ENCODE peak calls at places on chromosomes 5 and 9, in eight cellular contexts. S, Y, W, B, E, Q, L and X are unnamed samples.

GRCh38 chr5:79694652-79695051 is 5.0 kb downstream of the CMYA5 start:
- DNase-seq in W (no peak), L (no peak), Y (peak; percentile 36), E (peak; percentile 41), B (peak; percentile 67), Q (peak; percentile 47), S (no peak), X (no peak)

GRCh38 chr5:2546983-2547382 is 204.5 kb downstream of the IRX2 start:
- DNase-seq in E (no peak), Y (no peak), W (no peak), S (no peak), Q (no peak), L (no peak), B (no peak), X (no peak)

GRCh38 chr9:86765736-86766410 is 181.4 kb downstream of the GAS1 start:
- DNase-seq in S (no peak), L (no peak), Q (no peak), Y (no peak), E (no peak), B (no peak), W (no peak), X (no peak)

GRCh38 chr9:82021198-82021597 is 32.6 kb downstream of the SPATA31D1 start:
- DNase-seq in Q (peak; percentile 98), S (peak; percentile 86), W (no peak), E (no peak), Y (peak; percentile 25), L (peak; percentile 51), B (peak; percentile 25), X (no peak)

GRCh38 chr9:137326436-137327060 is 24.5 kb upstream of the NRARP start:
- DNase-seq in S (no peak), L (no peak), E (no peak), Q (no peak), B (no peak), W (no peak), Y (no peak), X (no peak)

GRCh38 chr5:122183098-122183794 is 53.9 kb downstream of the ZNF474 start:
- DNase-seq in S (peak; percentile 80), L (no peak), Q (peak; percentile 76), E (peak; percentile 96), W (no peak), B (peak; percentile 85), Y (peak; percentile 72), X (peak; percentile 38)

GRCh38 chr9:17535176-17535575 is 43.7 kb upstream of the SH3GL2 start:
- DNase-seq in S (no peak), L (no peak), E (no peak), Y (no peak), Q (no peak), W (no peak), B (no peak), X (no peak)

GRCh38 chr9:130872912-130873503 is 23.6 kb downstream of the QRFP start:
- DNase-seq in W (no peak), B (peak; percentile 78), E (peak; percentile 80), Y (no peak), L (peak; percentile 93), S (no peak), Q (no peak), X (peak; percentile 82)

GRCh38 chr5:82931110-82931509 is 146.1 kb downstream of the TMEM167A start:
- DNase-seq in Y (no peak), B (no peak), E (no peak), L (no peak), Q (peak; percentile 15), W (no peak), S (no peak), X (no peak)

DNA sequence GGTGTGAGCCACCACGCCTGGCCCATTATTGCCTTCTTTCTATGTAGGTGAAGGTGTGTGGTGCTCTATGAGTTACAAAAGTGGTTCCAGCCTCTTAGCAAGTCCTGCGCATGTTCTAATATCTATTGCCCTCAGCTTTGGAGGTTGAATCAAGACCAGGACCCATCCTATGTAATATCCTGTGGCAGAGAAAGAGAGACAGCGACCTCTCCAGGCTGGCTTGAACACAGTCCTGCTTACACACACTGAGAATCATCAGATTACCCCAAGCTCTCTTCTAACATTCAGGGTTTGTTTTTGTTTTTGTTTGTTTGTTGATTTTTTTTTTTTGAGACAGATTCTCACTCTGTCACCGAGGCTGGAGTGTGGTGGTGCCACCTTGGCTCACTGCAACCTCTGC is 94.7 kb upstream of the OSMR start:
- DNase-seq in W (no peak), S (no peak), E (no peak), Y (no peak), Q (no peak), B (no peak), L (no peak), X (no peak)
- TF ChIP-seq CTCF in W (no peak), S (no peak), E (no peak), Y (no peak), Q (no peak), B (no peak), L (no peak), X (no peak)

GRCh38 chr9:127711831-127712274 is 3.6 kb downstream of the PTRH1 start:
- DNase-seq in E (no peak), W (no peak), B (no peak), Q (no peak), S (no peak), L (no peak), Y (no peak), X (no peak)

GRCh38 chr9:127711226-127711701 is 4.2 kb downstream of the PTRH1 start:
- DNase-seq in Q (no peak), L (no peak), B (no peak), W (no peak), S (no peak), Y (no peak), E (no peak), X (no peak)

GRCh38 chr9:127712371-127712770 is 3.1 kb downstream of the PTRH1 start:
- DNase-seq in L (no peak), W (no peak), Y (no peak), B (no peak), Q (no peak), E (no peak), S (no peak), X (no peak)

GRCh38 chr9:127708952-127709587 is 2.3 kb downstream of the CFAP157 start:
- DNase-seq in Q (no peak), Y (no peak), B (no peak), S (no peak), L (no peak), W (no peak), E (no peak), X (no peak)

DNA sequence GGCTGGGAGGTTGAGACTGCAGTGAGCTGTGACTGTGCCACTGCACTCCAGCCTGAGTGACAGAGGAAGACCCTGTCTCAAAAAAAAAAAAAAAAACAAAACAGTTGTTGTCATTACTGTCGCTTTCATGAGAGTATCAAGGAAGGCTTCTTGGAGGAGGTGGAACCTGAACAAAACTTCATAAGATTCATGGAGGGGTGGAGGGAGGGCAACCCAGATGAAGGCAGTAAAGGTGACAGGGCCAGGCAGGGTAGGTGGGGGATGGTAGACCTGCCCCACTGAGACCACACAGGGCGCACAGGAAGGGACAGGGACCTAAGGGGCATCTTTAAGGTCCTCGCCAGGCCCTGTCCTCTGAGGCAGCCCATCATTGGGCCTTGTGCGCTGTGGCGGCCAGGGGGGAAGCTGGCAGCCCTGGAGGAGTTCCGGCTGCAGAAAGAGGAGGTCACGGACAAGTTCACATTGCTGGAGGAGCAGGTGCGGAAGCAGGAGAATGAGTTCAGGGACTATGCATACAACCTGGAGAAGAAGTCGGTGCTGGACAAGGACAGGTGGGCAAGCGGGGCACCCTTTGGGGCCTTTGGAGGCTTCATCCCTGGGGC is 3.5 kb downstream of the CFAP157 start:
- DNase-seq in L (no peak), B (no peak), Q (no peak), W (no peak), E (no peak), Y (no peak), S (no peak), X (no peak)
- TF ChIP-seq POLR2A in L (no peak), B (no peak), Q (no peak), W (no peak), E (no peak), Y (no peak), S (no peak), X (no peak)

GRCh38 chr5:107365355-107366109 is 305.2 kb downstream of the EFNA5 start:
- DNase-seq in E (no peak), Y (no peak), B (no peak), S (no peak), Q (no peak), W (no peak), L (no peak), X (no peak)
- TF ChIP-seq CTCF in E (no peak), Y (no peak), B (no peak), S (no peak), Q (no peak), W (no peak), L (no peak), X (no peak)

GRCh38 chr5:622359-622758 is 10.2 kb downstream of the CEP72 start:
- DNase-seq in Y (no peak), L (no peak), E (no peak), S (no peak), W (peak; percentile 33), Q (no peak), B (no peak), X (no peak)
- TF ChIP-seq POLR2A in Y (no peak), L (no peak), E (no peak), S (no peak), W (no peak), Q (no peak), B (no peak), X (no peak)

GRCh38 chr5:161847447-161847846 is 473 bp upstream of the GABRA1 start:
- DNase-seq in L (no peak), W (no peak), Y (no peak), B (no peak), S (no peak), Q (no peak), E (no peak), X (no peak)

GRCh38 chr5:161846731-161847130 is 1.2 kb upstream of the GABRA1 start:
- DNase-seq in Q (no peak), E (no peak), W (no peak), Y (no peak), L (no peak), S (no peak), B (no peak), X (peak; percentile 11)

GRCh38 chr5:161850491-161850890 is 2.6 kb downstream of the GABRA1 start:
- DNase-seq in L (no peak), Y (no peak), S (no peak), E (no peak), B (no peak), W (no peak), Q (no peak), X (no peak)

GRCh38 chr5:161847896-161848510 is at the start of gene GABRA1:
- DNase-seq in L (no peak), Y (no peak), B (no peak), W (no peak), Q (no peak), E (no peak), S (no peak), X (no peak)

GRCh38 chr5:161851691-161852299 is 3.9 kb downstream of the GABRA1 start:
- DNase-seq in Q (no peak), S (no peak), Y (no peak), B (no peak), L (no peak), W (no peak), E (no peak), X (no peak)
- TF ChIP-seq CTCF in Q (no peak), S (no peak), Y (no peak), B (no peak), L (peak; percentile 23), W (no peak), E (peak; percentile 8), X (no peak)

DNA sequence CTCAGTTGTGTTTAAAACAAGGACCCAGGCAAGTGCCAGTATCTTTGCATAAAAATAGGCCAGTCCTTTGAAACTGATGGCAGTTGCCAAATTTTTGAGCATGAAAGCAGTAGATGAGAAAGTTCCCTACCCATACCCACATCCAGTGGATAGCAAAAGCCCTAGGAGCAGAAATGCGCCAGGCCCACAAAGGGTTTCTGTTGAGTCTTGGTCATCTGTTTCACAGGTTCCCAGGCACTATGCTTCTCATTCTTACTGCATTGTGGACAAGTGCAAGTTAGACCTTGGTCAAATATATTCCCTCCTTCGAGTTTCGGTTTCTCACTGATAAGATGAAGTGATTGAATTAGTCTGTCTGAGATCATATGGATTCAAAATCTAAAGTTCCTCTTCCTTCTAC is 152.3 kb downstream of the NR3C1 start:
- DNase-seq in W (no peak), S (no peak), Y (no peak), B (no peak), E (no peak), Q (no peak), L (no peak), X (no peak)
- TF ChIP-seq POLR2A in W (no peak), S (no peak), Y (no peak), B (no peak), E (no peak), Q (no peak), L (no peak), X (no peak)